ENCODE peak calls at places on chromosome 18, in four cellular contexts. J is GM12878, Z is K562, F is H1. C is an unnamed sample.
A peak's percentile ranks its signal among the peaks of the same experiment; 100 is the strongest.

GRCh38 chr18:75406491-75407445 is 20.7 kb downstream of the SMIM21 start:
- DNase-seq in J (no peak), Z (peak; percentile 6), F (no peak), C (no peak)

GRCh38 chr18:6281874-6282273 is 132.8 kb downstream of the L3MBTL4 start:
- DNase-seq in J (no peak), Z (no peak), F (no peak), C (peak; percentile 85)

GRCh38 chr18:75290737-75291358 is 80.3 kb downstream of the TSHZ1 start:
- DNase-seq in J (no peak), Z (no peak), F (no peak), C (peak; percentile 78)

GRCh38 chr18:10519366-10519765 is 6.5 kb upstream of the NAPG start:
- DNase-seq in J (no peak), Z (no peak), F (no peak), C (no peak)

GRCh38 chr18:13608791-13609552 is 117.4 kb downstream of the FAM210A start:
- DNase-seq in J (no peak), Z (no peak), F (no peak), C (no peak)

GRCh38 chr18:45958730-45959129 is 8.4 kb downstream of the EPG5 start:
- DNase-seq in J (no peak), Z (no peak), F (no peak), C (no peak)

GRCh38 chr18:22935431-22935830 is 2.3 kb downstream of the RBBP8 start:
- DNase-seq in J (no peak), Z (no peak), F (no peak), C (no peak)

GRCh38 chr18:47215554-47216138 is 35.8 kb downstream of the SKOR2 start:
- DNase-seq in J (peak; percentile 3), Z (peak; percentile 17), F (no peak), C (peak; percentile 44)

GRCh38 chr18:5380581-5380980 is 85.1 kb upstream of the ZBTB14 start:
- DNase-seq in J (no peak), Z (no peak), F (no peak), C (no peak)

GRCh38 chr18:61606068-61606660 is 272.9 kb downstream of the CDH20 start:
- DNase-seq in J (no peak), Z (no peak), F (no peak), C (no peak)

GRCh38 chr18:43248610-43249249 is 28.6 kb downstream of the SYT4 start:
- DNase-seq in J (no peak), Z (no peak), F (no peak), C (no peak)

GRCh38 chr18:56878712-56879111 is 227.6 kb downstream of the WDR7 start:
- DNase-seq in J (no peak), Z (no peak), F (no peak), C (no peak)

GRCh38 chr18:44518091-44518490 is 162.6 kb upstream of the SETBP1 start:
- DNase-seq in J (no peak), Z (no peak), F (no peak), C (no peak)

GRCh38 chr18:61602836-61603235 is 269.6 kb downstream of the CDH20 start:
- DNase-seq in J (no peak), Z (no peak), F (no peak), C (no peak)

GRCh38 chr18:39969813-39970494 is 1985.1 kb upstream of the PIK3C3 start:
- DNase-seq in J (no peak), Z (no peak), F (no peak), C (no peak)

GRCh38 chr18:38483326-38483725 is 917.7 kb upstream of the CELF4 start:
- DNase-seq in J (no peak), Z (no peak), F (no peak), C (no peak)

GRCh38 chr18:73318732-73319479 is 451.1 kb upstream of the NETO1 start:
- DNase-seq in J (no peak), Z (no peak), F (no peak), C (no peak)

GRCh38 chr18:25826377-25826776 is 264.0 kb downstream of the SS18 start:
- DNase-seq in J (no peak), Z (no peak), F (no peak), C (no peak)

GRCh38 chr18:58900015-58900649 is 35.5 kb downstream of the ZNF532 start:
- DNase-seq in J (no peak), Z (no peak), F (no peak), C (no peak)

GRCh38 chr18:35376742-35377695 is at the start of gene ZNF396:
- DNase-seq in J (no peak), Z (peak; percentile 86), F (peak; percentile 41), C (peak; percentile 52)

GRCh38 chr18:75854174-75854573 is 426.7 kb upstream of the SMIM21 start:
- DNase-seq in J (no peak), Z (peak; percentile 23), F (peak; percentile 47), C (peak; percentile 3)

GRCh38 chr18:62325806-62326645 is 916 bp downstream of the TNFRSF11A start:
- DNase-seq in J (no peak), Z (no peak), F (no peak), C (no peak)

GRCh38 chr18:5903386-5903785 is 8.1 kb upstream of the TMEM200C start:
- DNase-seq in J (no peak), Z (no peak), F (no peak), C (no peak)

GRCh38 chr18:45275367-45276113 is 339.7 kb upstream of the SLC14A2 start:
- DNase-seq in J (no peak), Z (peak; percentile 17), F (no peak), C (peak; percentile 5)

GRCh38 chr18:2111456-2111855 is 459.8 kb downstream of the METTL4 start:
- DNase-seq in J (no peak), Z (no peak), F (no peak), C (no peak)

GRCh38 chr18:76457957-76458356 is 37.1 kb downstream of the ZNF516 start:
- DNase-seq in J (no peak), Z (no peak), F (no peak), C (no peak)

GRCh38 chr18:38301621-38302020 is 736.0 kb upstream of the CELF4 start:
- DNase-seq in J (no peak), Z (no peak), F (no peak), C (no peak)

GRCh38 chr18:62717850-62718229 is 2.5 kb downstream of the PHLPP1 start:
- DNase-seq in J (no peak), Z (no peak), F (no peak), C (no peak)

GRCh38 chr18:74290831-74291770 is 662 bp downstream of the CYB5A start:
- DNase-seq in J (no peak), Z (no peak), F (peak; percentile 56), C (peak; percentile 34)

GRCh38 chr18:77297919-77298571 is 48.4 kb downstream of the GALR1 start:
- DNase-seq in J (no peak), Z (no peak), F (no peak), C (no peak)

GRCh38 chr18:68991281-68991680 is 193.4 kb downstream of the CCDC102B start:
- DNase-seq in J (no peak), Z (no peak), F (no peak), C (no peak)

DNA sequence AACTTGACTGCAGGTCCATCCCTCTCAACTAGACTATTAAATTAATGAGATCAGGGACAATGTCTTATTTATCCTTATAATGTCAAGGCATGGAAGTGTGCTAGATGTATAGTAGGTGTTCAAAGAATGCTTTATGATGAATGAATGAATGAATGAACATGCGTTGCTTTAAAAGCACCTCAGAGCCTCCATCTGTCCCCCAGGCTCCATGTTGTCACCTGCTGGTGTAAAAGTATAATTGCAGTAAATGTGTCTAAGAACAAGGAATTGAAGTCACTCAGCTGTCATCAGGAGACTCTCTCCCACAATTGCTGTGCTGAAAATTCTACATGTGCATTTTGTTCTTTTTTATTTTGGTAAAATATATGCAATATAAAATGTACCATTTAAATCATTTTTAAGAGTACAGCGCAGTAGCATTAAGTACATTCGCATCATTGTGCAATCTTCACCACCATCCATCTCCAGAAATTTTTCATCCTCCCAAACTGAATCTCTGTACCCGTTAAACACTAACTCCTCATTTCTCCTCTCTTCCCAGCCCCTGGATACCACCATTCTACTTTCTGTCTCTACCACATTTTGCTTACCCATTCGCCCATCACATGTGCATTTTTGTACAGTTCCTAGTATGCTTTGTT is 52.6 kb downstream of the GNAL start:
- DNase-seq in J (no peak), Z (peak; percentile 63), F (no peak), C (peak; percentile 11)
- TF ChIP-seq EP300 in J (no peak), Z (no peak), F (no peak), C (no peak)

GRCh38 chr18:24726727-24727539 is 266.5 kb downstream of the HRH4 start:
- DNase-seq in J (no peak), Z (peak; percentile 48), F (no peak), C (peak; percentile 45)
- TF ChIP-seq SP1 in J (no peak), Z (no peak), F (no peak), C (no peak)

DNA sequence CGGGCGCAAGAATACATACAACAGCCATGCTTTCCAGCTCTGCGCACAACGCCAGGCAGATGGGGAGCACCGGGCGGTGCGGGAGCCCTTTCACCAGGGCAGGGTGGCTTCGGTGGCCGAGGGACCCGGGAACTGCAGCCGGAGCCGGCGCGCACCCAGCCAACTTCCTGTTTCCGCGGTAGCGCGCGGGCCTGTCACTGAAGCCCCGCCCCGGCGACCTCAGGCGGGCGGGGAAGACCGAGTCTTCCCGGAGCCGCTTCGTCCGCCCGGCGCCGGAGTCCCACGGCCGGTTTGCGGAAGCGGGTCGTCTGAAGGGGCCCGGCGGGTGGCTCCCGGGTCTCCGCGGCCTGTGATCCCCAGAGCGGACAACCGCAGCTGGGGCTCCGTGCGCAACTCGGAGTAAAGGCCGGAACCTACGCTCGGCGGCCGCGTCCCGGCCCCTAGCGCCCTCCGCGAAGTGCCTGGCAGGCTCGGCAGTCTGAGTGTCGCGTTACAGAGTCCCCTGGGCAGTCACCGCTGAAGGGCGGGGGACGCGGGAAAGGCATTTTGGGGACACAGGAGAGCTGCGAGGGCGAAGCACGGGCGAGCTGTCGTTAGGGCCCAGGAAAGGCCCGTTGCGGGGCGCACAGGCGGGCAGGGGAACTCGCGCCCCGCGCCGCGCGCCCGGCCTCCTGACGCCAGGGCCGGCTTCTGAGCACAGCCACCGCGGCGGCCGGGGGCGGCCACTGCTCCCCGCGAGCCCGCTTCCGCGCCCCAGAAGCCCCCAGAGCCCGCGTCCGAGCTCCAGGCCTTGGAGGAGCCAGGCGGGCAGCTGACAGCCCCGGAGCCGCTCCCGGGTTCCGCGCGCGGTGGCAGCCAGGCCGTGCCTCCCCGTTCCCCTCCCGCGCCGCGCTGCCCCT is at the start of gene MPPE1:
- DNase-seq in J (peak; percentile 38), Z (peak; percentile 87), F (peak; percentile 60), C (peak; percentile 73)
- TF ChIP-seq EP300 in J (no peak), Z (no peak), F (no peak), C (no peak)

DNA sequence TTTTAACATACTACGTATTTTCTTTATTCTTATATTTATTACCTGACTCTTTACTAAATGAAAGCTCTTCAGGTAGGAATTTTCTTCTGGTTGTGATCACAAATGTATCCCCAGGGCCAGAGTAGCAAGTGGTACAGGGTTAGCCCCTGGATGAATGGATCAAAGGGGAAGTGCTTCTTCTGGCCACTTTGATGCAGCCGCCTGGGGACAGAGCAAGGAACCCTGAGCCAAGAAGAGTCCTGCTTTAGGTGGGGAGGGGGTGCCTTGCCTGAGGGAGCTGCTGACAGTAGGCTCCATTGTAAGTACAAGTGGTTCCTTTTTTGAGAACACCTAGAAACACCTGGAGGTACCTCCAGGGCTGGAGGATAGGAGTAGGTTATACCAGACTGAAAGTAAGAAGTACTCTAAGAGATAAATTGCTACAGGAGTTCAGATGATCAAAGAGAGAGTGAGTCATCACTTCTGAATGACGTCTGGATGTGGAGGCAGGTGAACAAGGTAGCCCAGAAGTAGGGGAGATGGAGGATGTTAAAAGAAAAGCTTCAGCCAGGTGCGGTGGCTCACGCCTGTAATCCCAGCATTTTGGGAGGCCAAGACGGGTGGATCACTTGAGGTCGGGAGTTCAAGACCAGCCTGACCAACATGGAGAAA is 82.4 kb downstream of the SOCS6 start:
- DNase-seq in J (no peak), Z (no peak), F (no peak), C (no peak)
- TF ChIP-seq SP1 in J (no peak), Z (no peak), F (no peak), C (no peak)

GRCh38 chr18:50287441-50288347 is at the start of gene CXXC1:
- DNase-seq in J (peak; percentile 99), Z (peak; percentile 81), F (peak; percentile 99), C (peak; percentile 98)
- TF ChIP-seq EP300 in J (no peak), Z (peak; percentile 4), F (no peak), C (no peak)